ENCODE peak calls at places on chromosomes 1 and 21, in five cellular contexts. A is HCT116, T is T-helper 9 cell, H is AG08395, Y is activated T-helper 1 cell treated with Interleukin-2 at 50 U/mL for 16 hours. V is an unnamed sample.

GRCh38 chr1:181033128-181033798 is 520 bp upstream of the MR1 start:
- DNase-seq in A (peak; percentile 18), T (no peak), H (peak; percentile 32), Y (no peak), V (peak; percentile 22)

GRCh38 chr1:211335507-211336157 is 9.0 kb downstream of the TRAF5 start:
- DNase-seq in A (no peak), T (no peak), H (no peak), Y (no peak), V (peak; percentile 17)

GRCh38 chr1:112524251-112524650 is 15.5 kb downstream of the WNT2B start:
- DNase-seq in A (no peak), T (no peak), H (peak; percentile 37), Y (no peak), V (no peak)

GRCh38 chr1:58116284-58116683 is 430.2 kb downstream of the OMA1 start:
- DNase-seq in A (no peak), T (no peak), H (no peak), Y (no peak), V (no peak)

GRCh38 chr1:16150508-16150907 is 5.4 kb downstream of the EPHA2 start:
- DNase-seq in A (no peak), T (no peak), H (no peak), Y (no peak), V (no peak)

GRCh38 chr1:32063261-32063681 is 9.5 kb upstream of the TMEM39B start:
- DNase-seq in A (peak; percentile 32), T (no peak), H (peak; percentile 66), Y (no peak), V (peak; percentile 23)

GRCh38 chr1:228323401-228323800 is 83.2 kb downstream of the TRIM11 start:
- DNase-seq in A (no peak), T (no peak), H (no peak), Y (no peak), V (no peak)

GRCh38 chr21:14548751-14549150 is 2.6 kb upstream of the SAMSN1 start:
- DNase-seq in A (no peak), T (no peak), H (no peak), Y (no peak), V (no peak)

GRCh38 chr1:181319903-181320302 is 163.4 kb upstream of the CACNA1E start:
- DNase-seq in A (no peak), T (no peak), H (no peak), Y (no peak), V (no peak)

GRCh38 chr1:55195523-55196233 is 19.5 kb downstream of the USP24 start:
- DNase-seq in A (no peak), T (no peak), H (no peak), Y (no peak), V (no peak)

GRCh38 chr1:42085596-42085995 is 67.6 kb upstream of the GUCA2B start:
- DNase-seq in A (no peak), T (no peak), H (no peak), Y (no peak), V (no peak)

GRCh38 chr1:194825382-194825781 is 1639.0 kb upstream of the B3GALT2 start:
- DNase-seq in A (no peak), T (no peak), H (no peak), Y (no peak), V (no peak)

GRCh38 chr1:91075233-91076135 is 53.6 kb upstream of the ZNF644 start:
- DNase-seq in A (no peak), T (no peak), H (no peak), Y (no peak), V (no peak)

GRCh38 chr1:59333626-59334277 is 36.9 kb downstream of the FGGY start:
- DNase-seq in A (no peak), T (no peak), H (no peak), Y (no peak), V (no peak)

GRCh38 chr1:230747139-230747730 is at the start of gene CAPN9:
- DNase-seq in A (no peak), T (no peak), H (no peak), Y (no peak), V (no peak)

GRCh38 chr1:2300851-2301606 is 72.9 kb downstream of the SKI start:
- DNase-seq in A (no peak), T (peak; percentile 91), H (peak; percentile 61), Y (peak; percentile 89), V (no peak)